ENCODE peak calls at places on chromosomes 11 and 22, in five cellular contexts. P, B, L, D and E are unnamed samples.

GRCh38 chr11:76849376-76849775 is 11.3 kb upstream of the ACER3 start:
- DNase-seq in B (no peak), P (no peak), L (no peak), D (no peak), E (no peak)

GRCh38 chr22:32205974-32206773 is 1.3 kb upstream of the RFPL2 start:
- DNase-seq in L (no peak), P (no peak), D (no peak), B (no peak), E (no peak)

GRCh38 chr11:65590240-65590738 is 5.3 kb downstream of the KCNK7 start:
- DNase-seq in L (no peak), B (no peak), P (peak), D (no peak), E (no peak)

GRCh38 chr11:69444381-69445130 is 36.9 kb upstream of the LINC01488 start:
- DNase-seq in L (peak), D (peak), P (no peak), B (peak), E (no peak)

GRCh38 chr22:19463491-19464469 is 15.2 kb downstream of the UFD1 start:
- DNase-seq in P (no peak), D (no peak), L (no peak), B (no peak), E (no peak)

GRCh38 chr11:22491826-22492225 is 133.8 kb downstream of the FANCF start:
- DNase-seq in D (no peak), B (no peak), P (no peak), L (no peak), E (no peak)

GRCh38 chr11:65290448-65291165 is 24.1 kb upstream of the CDC42EP2 start:
- DNase-seq in L (peak), P (no peak), B (peak), D (no peak), E (peak)

GRCh38 chr11:22337571-22338464 is at the start of gene SLC17A6:
- DNase-seq in P (no peak), D (peak), B (peak), L (peak), E (peak)

GRCh38 chr11:111665779-111666178 is 63.5 kb downstream of the SIK2 start:
- DNase-seq in L (peak), P (peak), B (no peak), D (peak), E (no peak)

GRCh38 chr11:131065435-131066295 is 149.4 kb upstream of the SNX19 start:
- DNase-seq in L (no peak), D (no peak), P (no peak), B (no peak), E (no peak)

GRCh38 chr11:46279393-46280099 is 2.1 kb downstream of the CREB3L1 start:
- DNase-seq in P (peak), L (no peak), D (no peak), B (peak), E (no peak)

GRCh38 chr11:84969103-84969502 is 658.0 kb downstream of the DLG2 start:
- DNase-seq in D (no peak), L (no peak), B (no peak), P (no peak), E (no peak)

GRCh38 chr11:95143106-95143681 is 53.5 kb downstream of the ENDOD1 start:
- DNase-seq in D (no peak), P (no peak), B (no peak), L (no peak), E (no peak)

GRCh38 chr11:84543367-84544159 is 1083.6 kb downstream of the DLG2 start:
- DNase-seq in D (no peak), P (no peak), B (no peak), L (no peak), E (no peak)

GRCh38 chr11:118892964-118893363 is 9.3 kb downstream of the CXCR5 start:
- DNase-seq in D (no peak), P (no peak), B (no peak), L (no peak), E (no peak)

GRCh38 chr11:116070555-116070954 is 566.3 kb upstream of the CADM1 start:
- DNase-seq in P (no peak), B (no peak), L (no peak), D (no peak), E (no peak)

GRCh38 chr11:104881117-104881794 is 17.0 kb downstream of the CASP12 start:
- DNase-seq in P (no peak), B (no peak), L (no peak), D (no peak), E (no peak)

GRCh38 chr11:115580927-115581680 is 76.9 kb upstream of the CADM1 start:
- DNase-seq in P (no peak), D (no peak), L (no peak), B (no peak), E (no peak)

GRCh38 chr11:77361184-77361583 is 59.7 kb upstream of the GDPD4 start:
- DNase-seq in B (no peak), P (no peak), L (no peak), D (no peak), E (no peak)

GRCh38 chr11:117795726-117796455 is 1.1 kb downstream of the DSCAML1 start:
- DNase-seq in P (no peak), D (no peak), L (no peak), B (no peak), E (no peak)

GRCh38 chr11:59138643-59139042 is 4.0 kb upstream of the FAM111A start:
- DNase-seq in P (no peak), B (no peak), L (no peak), D (no peak), E (no peak)

GRCh38 chr11:44243633-44244343 is 66.2 kb downstream of the ALX4 start:
- DNase-seq in B (no peak), P (no peak), D (no peak), L (peak), E (no peak)

GRCh38 chr11:103699216-103699615 is 337.2 kb upstream of the DDI1 start:
- DNase-seq in P (no peak), D (no peak), B (no peak), L (no peak), E (no peak)

GRCh38 chr22:29907753-29908515 is 25.0 kb downstream of the MTMR3 start:
- DNase-seq in P (peak), D (peak), B (peak), L (peak), E (peak)

GRCh38 chr11:68658661-68659060 is 25.7 kb upstream of the GAL start:
- DNase-seq in D (no peak), B (no peak), P (no peak), L (no peak), E (no peak)

GRCh38 chr11:27904358-27905055 is 203.4 kb downstream of the KIF18A start:
- DNase-seq in P (no peak), D (no peak), L (peak), B (no peak), E (no peak)

GRCh38 chr11:72630104-72630852 is 43.9 kb downstream of the PDE2A start:
- DNase-seq in P (no peak), L (no peak), D (no peak), B (no peak), E (no peak)

GRCh38 chr11:8714622-8715225 is 32.1 kb downstream of the RPL27A start:
- DNase-seq in D (no peak), B (no peak), L (no peak), P (no peak), E (no peak)

DNA sequence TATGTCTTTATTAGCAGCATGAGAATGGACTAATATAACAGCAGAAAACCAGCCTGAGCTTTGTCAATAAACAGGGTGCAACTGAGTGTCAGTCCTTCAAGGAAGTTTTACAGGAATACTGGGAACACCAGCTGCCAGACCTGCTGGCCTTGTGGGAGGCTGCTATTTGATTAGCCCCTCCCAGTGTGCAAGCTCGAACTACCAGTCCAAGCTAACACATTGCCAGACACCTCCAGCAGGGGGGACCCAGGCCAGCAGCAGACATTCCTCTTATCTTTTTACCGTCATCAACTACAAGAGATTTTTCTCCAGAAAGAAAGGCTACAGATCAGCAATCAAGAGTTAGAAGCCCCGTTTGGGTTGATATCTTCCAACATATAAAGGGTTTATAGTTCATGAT is 942.8 kb upstream of the TENM4 start:
- DNase-seq in B (no peak), L (peak), P (no peak), D (no peak), E (no peak)
- TF ChIP-seq CTCF in B (no peak), L (no peak), P (no peak), D (no peak), E (no peak)

DNA sequence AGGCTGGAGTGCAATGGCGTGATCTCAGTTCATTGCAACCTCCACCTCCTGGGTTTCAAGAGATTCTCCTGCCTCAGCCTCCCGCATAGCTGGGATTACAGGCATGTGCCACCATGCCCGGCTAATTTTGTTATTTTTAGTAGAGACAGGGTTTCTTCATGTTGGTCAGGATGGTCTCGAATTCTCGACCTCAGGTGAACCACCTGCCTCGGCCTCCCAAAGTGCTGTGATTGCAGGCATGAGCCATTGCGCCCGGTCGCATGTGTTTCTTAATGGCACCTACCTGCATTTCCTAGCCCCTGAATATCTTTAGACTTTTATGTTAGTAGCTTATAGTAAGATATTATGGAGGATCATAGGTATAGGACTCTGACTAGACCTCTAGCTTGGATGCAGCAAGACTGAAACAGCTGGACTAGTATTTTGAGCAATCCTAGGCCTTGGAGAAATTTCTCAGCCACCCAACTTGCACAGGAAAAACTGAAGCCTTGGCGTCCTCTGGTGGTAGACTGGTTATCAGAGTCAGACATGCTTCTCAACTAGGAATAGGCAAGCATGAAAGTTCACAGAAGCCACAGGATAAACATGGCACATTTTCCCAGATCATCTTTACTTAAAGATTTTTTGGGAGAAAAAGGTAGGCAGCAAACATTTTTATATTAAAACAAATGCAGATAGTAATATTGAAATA is 22.7 kb upstream of the C1QTNF4 start:
- DNase-seq in D (peak), P (no peak), B (peak), L (peak), E (no peak)
- TF ChIP-seq CTCF in D (no peak), P (peak), B (peak), L (peak), E (peak)

GRCh38 chr11:83235825-83236224 is 42.3 kb downstream of the ANKRD42 start:
- DNase-seq in B (no peak), P (no peak), L (no peak), D (no peak), E (no peak)

GRCh38 chr11:83238111-83238510 is 44.6 kb downstream of the ANKRD42 start:
- DNase-seq in L (no peak), P (no peak), D (no peak), B (no peak), E (no peak)

DNA sequence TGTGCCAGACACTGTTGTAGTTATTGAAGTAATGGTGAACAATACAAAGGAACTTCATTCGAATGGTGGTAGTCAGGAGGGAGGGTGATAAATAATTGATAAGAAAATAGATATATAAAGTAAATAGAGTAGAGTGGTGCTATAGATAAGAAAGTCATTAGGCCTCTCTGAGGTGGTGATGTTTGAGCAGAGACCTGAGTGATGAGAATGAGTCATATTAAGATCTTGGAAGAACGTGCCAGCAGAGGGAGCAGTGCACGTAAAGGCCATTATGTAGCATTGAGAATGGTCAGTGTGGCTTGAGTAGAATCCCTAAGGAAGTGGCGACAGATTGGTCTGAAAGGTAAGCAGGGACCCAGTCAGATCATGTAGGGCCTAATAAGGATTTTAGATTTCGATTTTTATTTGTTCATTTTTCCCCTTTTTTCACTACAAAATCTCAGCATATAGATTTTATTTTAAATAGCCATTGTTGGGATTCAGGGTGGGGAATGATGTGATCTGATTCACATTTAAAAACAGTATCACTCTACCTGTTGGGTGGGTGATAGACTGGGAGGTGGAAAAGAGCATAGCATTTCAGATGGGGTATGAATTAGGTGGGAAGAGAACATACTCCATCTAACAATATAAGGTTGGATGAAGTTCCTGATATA is 44.7 kb downstream of the CCDC90B start:
- DNase-seq in P (peak), B (peak), L (peak), D (peak), E (peak)
- TF ChIP-seq CTCF in P (peak), B (peak), L (peak), D (no peak), E (peak)

DNA sequence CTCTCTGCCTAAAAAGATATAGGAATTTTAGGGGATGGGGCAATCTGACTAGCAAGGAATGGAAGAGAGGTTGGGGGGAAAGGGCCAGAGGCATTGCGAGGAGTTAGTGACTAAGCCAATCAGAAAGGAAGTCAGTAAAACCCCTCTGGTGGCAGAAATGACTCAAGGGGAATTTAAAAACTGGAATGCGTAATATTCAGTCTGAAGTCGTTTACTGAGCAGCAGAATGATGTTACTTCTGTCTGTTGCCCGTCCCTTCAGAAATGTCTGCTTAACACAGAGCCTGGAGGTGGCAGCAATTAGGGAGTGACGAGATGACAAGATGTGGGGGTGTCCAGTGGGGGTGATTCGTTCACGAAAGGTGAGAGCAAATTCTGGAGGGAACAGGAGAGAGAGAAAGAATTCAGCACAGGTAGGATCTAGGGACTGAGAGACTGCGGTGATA is 107.7 kb upstream of the CLMP start:
- DNase-seq in B (no peak), L (peak), P (no peak), D (peak), E (peak)
- TF ChIP-seq CTCF in B (no peak), L (no peak), P (no peak), D (no peak), E (no peak)